ENCODE peak calls at places on chromosomes 5 and 9, in five cellular contexts. R is HepG2, P is A549, W is HCT116, H is endothelial cell of umbilical vein. F is an unnamed sample.
A peak's percentile ranks its signal among the peaks of the same experiment; 100 is the strongest.

GRCh38 chr5:76332102-76332501 is 71.0 kb upstream of the IQGAP2 start:
- DNase-seq in R (peak; percentile 78), P (no peak), W (no peak), H (no peak), F (no peak)

GRCh38 chr5:116575635-116576042 is 1.0 kb upstream of the SEMA6A start:
- DNase-seq in R (no peak), P (no peak), W (no peak), H (peak; percentile 48), F (peak; percentile 5)

GRCh38 chr5:16005210-16005609 is 174.4 kb downstream of the MARCHF11 start:
- DNase-seq in R (no peak), P (no peak), W (no peak), H (no peak), F (no peak)

GRCh38 chr9:407255-407654 is 192.6 kb downstream of the DOCK8 start:
- DNase-seq in R (no peak), P (peak; percentile 20), W (no peak), H (no peak), F (no peak)

GRCh38 chr9:123863164-123863855 is 66.6 kb downstream of the DENND1A start:
- DNase-seq in R (no peak), P (no peak), W (no peak), H (no peak), F (peak; percentile 90)

GRCh38 chr9:112747094-112747493 is 3.5 kb upstream of the SNX30 start:
- DNase-seq in R (peak; percentile 93), P (no peak), W (no peak), H (no peak), F (no peak)

GRCh38 chr5:159735749-159736660 is 180.3 kb upstream of the ADRA1B start:
- DNase-seq in R (no peak), P (no peak), W (no peak), H (no peak), F (no peak)

GRCh38 chr5:56273376-56274005 is 40.4 kb upstream of the ANKRD55 start:
- DNase-seq in R (no peak), P (no peak), W (no peak), H (peak; percentile 53), F (no peak)

GRCh38 chr9:18824095-18824666 is 208.8 kb downstream of the SAXO1 start:
- DNase-seq in R (peak; percentile 19), P (peak; percentile 13), W (no peak), H (peak; percentile 31), F (no peak)

GRCh38 chr9:38527507-38527906 is 92.9 kb downstream of the ANKRD18A start:
- DNase-seq in R (peak; percentile 56), P (no peak), W (no peak), H (no peak), F (no peak)

GRCh38 chr5:107217721-107218130 is 453.0 kb downstream of the EFNA5 start:
- DNase-seq in R (no peak), P (no peak), W (peak; percentile 6), H (peak; percentile 33), F (no peak)

GRCh38 chr5:160556886-160557285 is 135.2 kb downstream of the PTTG1 start:
- DNase-seq in R (no peak), P (no peak), W (no peak), H (no peak), F (no peak)

GRCh38 chr9:76987594-76988200 is 31.8 kb upstream of the FOXB2 start:
- DNase-seq in R (peak; percentile 21), P (peak; percentile 60), W (peak; percentile 48), H (peak; percentile 15), F (peak; percentile 61)

GRCh38 chr5:124651663-124652513 is 94.6 kb downstream of the ZNF608 start:
- DNase-seq in R (peak; percentile 52), P (peak; percentile 62), W (no peak), H (peak; percentile 92), F (peak; percentile 57)

GRCh38 chr5:72619251-72619650 is 112.0 kb upstream of the ZNF366 start:
- DNase-seq in R (no peak), P (no peak), W (no peak), H (no peak), F (no peak)

GRCh38 chr5:80346055-80346454 is 26.3 kb downstream of the SPZ1 start:
- DNase-seq in R (peak; percentile 44), P (peak; percentile 46), W (peak; percentile 48), H (peak; percentile 10), F (peak; percentile 56)

GRCh38 chr9:135926402-135927194 is 19.3 kb upstream of the CAMSAP1 start:
- DNase-seq in R (no peak), P (peak; percentile 80), W (peak; percentile 90), H (peak; percentile 51), F (peak; percentile 78)

GRCh38 chr5:120091376-120091948 is 372.6 kb upstream of the PRR16 start:
- DNase-seq in R (no peak), P (no peak), W (no peak), H (no peak), F (no peak)

GRCh38 chr5:7650755-7651154 is 200.2 kb downstream of the CFAP90 start:
- DNase-seq in R (no peak), P (no peak), W (no peak), H (no peak), F (no peak)

GRCh38 chr9:100581661-100582060 is 3.8 kb downstream of the CAVIN4 start:
- DNase-seq in R (no peak), P (no peak), W (no peak), H (no peak), F (no peak)

GRCh38 chr5:76861616-76862015 is 11.8 kb downstream of the S100Z start:
- DNase-seq in R (no peak), P (no peak), W (no peak), H (no peak), F (no peak)

GRCh38 chr9:134378901-134379338 is 52.7 kb downstream of the RXRA start:
- DNase-seq in R (no peak), P (peak; percentile 74), W (peak; percentile 37), H (no peak), F (no peak)

GRCh38 chr9:582775-583174 is 258.7 kb upstream of the DMRT1 start:
- DNase-seq in R (no peak), P (no peak), W (no peak), H (no peak), F (no peak)

GRCh38 chr5:50800410-50800809 is 134.0 kb downstream of the PARP8 start:
- DNase-seq in R (no peak), P (no peak), W (no peak), H (no peak), F (no peak)

GRCh38 chr9:136246849-136247550 is 1.4 kb upstream of the QSOX2 start:
- DNase-seq in R (no peak), P (no peak), W (no peak), H (no peak), F (no peak)

GRCh38 chr5:169126376-169127043 is 174.4 kb downstream of the SLIT3 start:
- DNase-seq in R (no peak), P (no peak), W (no peak), H (no peak), F (no peak)

GRCh38 chr5:92403308-92403707 is 1020.2 kb upstream of the ARRDC3 start:
- DNase-seq in R (no peak), P (no peak), W (no peak), H (no peak), F (no peak)

GRCh38 chr9:123150708-123151503 is 117.4 kb downstream of the GPR21 start:
- DNase-seq in R (no peak), P (no peak), W (no peak), H (peak; percentile 89), F (no peak)

GRCh38 chr9:98357921-98358535 is 102.6 kb upstream of the TBC1D2 start:
- DNase-seq in R (no peak), P (peak; percentile 20), W (no peak), H (peak; percentile 73), F (no peak)

GRCh38 chr9:125172351-125172750 is 17.3 kb downstream of the PPP6C start:
- DNase-seq in R (no peak), P (no peak), W (no peak), H (peak; percentile 72), F (no peak)

GRCh38 chr5:133916914-133917313 is 51.5 kb downstream of the C5orf15 start:
- DNase-seq in R (no peak), P (no peak), W (no peak), H (no peak), F (no peak)

GRCh38 chr5:88438006-88438405 is 169.4 kb upstream of the TMEM161B start:
- DNase-seq in R (no peak), P (peak; percentile 13), W (peak; percentile 8), H (no peak), F (no peak)

GRCh38 chr5:151758430-151759241 is at the start of gene ATOX1:
- DNase-seq in R (peak; percentile 85), P (peak; percentile 87), W (peak; percentile 67), H (peak; percentile 94), F (peak; percentile 92)
- TF ChIP-seq CTCF in R (peak; percentile 41), P (no peak), W (no peak), H (no peak), F (no peak)

GRCh38 chr5:99379187-99379586 is 450.4 kb upstream of the CHD1 start:
- DNase-seq in R (no peak), P (no peak), W (no peak), H (no peak), F (no peak)
- TF ChIP-seq MAX in R (no peak), P (no peak), W (no peak), H (no peak), F (no peak)

DNA sequence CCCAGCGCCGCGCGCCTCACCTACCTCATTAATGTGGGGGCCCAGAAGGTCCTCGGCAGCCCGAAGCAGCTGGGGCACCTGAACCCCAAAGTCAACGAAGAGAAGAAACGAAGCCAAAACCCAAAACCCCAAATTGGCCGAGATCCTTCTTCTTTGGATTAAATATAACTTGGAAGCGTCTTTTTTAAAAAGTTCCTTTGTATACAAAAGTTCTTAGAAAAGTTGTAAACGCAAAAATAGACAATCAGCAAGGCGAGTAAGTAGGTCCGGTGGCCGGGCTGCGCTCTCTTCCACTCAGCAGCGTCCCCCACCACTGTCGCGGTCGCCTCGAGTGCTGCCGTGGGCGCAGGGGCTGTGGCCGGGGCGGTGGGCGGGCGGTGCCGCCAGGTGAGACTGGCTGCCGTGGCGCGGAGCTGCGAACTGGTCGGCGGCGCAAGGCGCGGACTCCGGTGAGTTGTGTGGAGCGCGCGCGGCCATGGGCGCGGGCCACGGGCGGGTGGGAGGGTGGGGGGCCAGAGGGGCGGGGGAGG is 360 bp downstream of the KLF4 start:
- DNase-seq in R (no peak), P (no peak), W (no peak), H (peak; percentile 34), F (no peak)
- H3K4me3 ChIP-seq in R (peak overlapping the region; percentile 41), P (peak overlapping the region; percentile 53), W (peak overlapping the region; percentile 75), H (peak overlapping the region; percentile 68), F (peak overlapping the region; percentile 62)

GRCh38 chr9:78044886-78045285 is 13.3 kb upstream of the GNAQ start:
- DNase-seq in R (no peak), P (no peak), W (no peak), H (no peak), F (no peak)

GRCh38 chr9:78044189-78044588 is 12.6 kb upstream of the GNAQ start:
- DNase-seq in R (no peak), P (no peak), W (no peak), H (no peak), F (no peak)

GRCh38 chr9:78049484-78049883 is 17.9 kb upstream of the GNAQ start:
- DNase-seq in R (no peak), P (no peak), W (no peak), H (no peak), F (no peak)

GRCh38 chr9:78046120-78046519 is 14.5 kb upstream of the GNAQ start:
- DNase-seq in R (no peak), P (no peak), W (no peak), H (no peak), F (no peak)

DNA sequence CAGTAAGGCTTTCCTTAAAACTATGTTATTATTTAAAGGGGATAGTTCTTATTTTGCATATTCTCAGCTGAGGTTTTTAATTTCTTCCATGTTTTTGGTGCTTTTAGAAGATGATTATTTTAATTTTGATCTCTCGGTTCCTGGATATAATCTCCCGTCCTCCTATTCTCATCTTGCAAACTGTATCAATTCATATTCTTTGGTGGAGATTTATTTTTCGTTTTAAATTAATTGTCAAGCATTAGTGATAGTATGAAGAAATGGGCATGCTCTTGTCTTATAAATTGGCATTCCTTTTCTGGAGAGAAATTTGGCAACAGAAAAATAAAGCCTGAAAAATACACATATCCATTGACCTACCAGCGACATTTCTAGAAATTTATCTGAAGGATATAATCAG is 15.5 kb upstream of the GNAQ start:
- DNase-seq in R (no peak), P (no peak), W (no peak), H (no peak), F (no peak)
- TF ChIP-seq CTCF in R (no peak), P (no peak), W (no peak), H (no peak), F (no peak)